ENCODE peak calls at places on chromosomes 12 and 14, in ten cellular contexts. One of them, this sample, is unnamed.
A peak's percentile ranks its signal among the peaks of the same experiment; 100 is the strongest.

GRCh38 chr14:56874375-56874774 is 64.1 kb upstream of the OTX2 start:
- DNase-seq in cardiac muscle cell: peak; percentile 48
- DNase-seq in sciatic nerve: no peak
- DNase-seq in NCI-H1436: no peak
- DNase-seq in nucleus accumbens: no peak
- DNase-seq in stimulated activated CD4-positive, alpha-beta T cell treated with anti-CD3 and anti-CD28 coated beads, Interleukin-1b, Interleukin-23, amount 100 ng/mL, for 1 hour: no peak
- DNase-seq in left cardiac atrium: no peak
- DNase-seq in fibroblast of pulmonary artery: no peak
- DNase-seq in mucosa of descending colon: no peak
- DNase-seq in DMS 273 treated with DMSO at 0.1 percent for 48 hours: no peak
- DNase-seq in this sample: no peak

GRCh38 chr12:51926718-51927117 is 19.4 kb downstream of the ACVRL1 start:
- DNase-seq in sciatic nerve: peak; percentile 30
- DNase-seq in fibroblast of pulmonary artery: peak; percentile 71
- DNase-seq in mucosa of descending colon: no peak
- DNase-seq in NCI-H1436: no peak
- DNase-seq in left cardiac atrium: no peak
- DNase-seq in stimulated activated CD4-positive, alpha-beta T cell treated with anti-CD3 and anti-CD28 coated beads, Interleukin-1b, Interleukin-23, amount 100 ng/mL, for 1 hour: no peak
- DNase-seq in DMS 273 treated with DMSO at 0.1 percent for 48 hours: no peak
- DNase-seq in nucleus accumbens: no peak
- DNase-seq in cardiac muscle cell: peak; percentile 36
- DNase-seq in this sample: peak; percentile 28

GRCh38 chr14:23008836-23009235 is 1.1 kb downstream of the C14orf93 start:
- DNase-seq in mucosa of descending colon: no peak
- DNase-seq in NCI-H1436: no peak
- DNase-seq in sciatic nerve: no peak
- DNase-seq in nucleus accumbens: no peak
- DNase-seq in fibroblast of pulmonary artery: no peak
- DNase-seq in left cardiac atrium: no peak
- DNase-seq in DMS 273 treated with DMSO at 0.1 percent for 48 hours: no peak
- DNase-seq in stimulated activated CD4-positive, alpha-beta T cell treated with anti-CD3 and anti-CD28 coated beads, Interleukin-1b, Interleukin-23, amount 100 ng/mL, for 1 hour: no peak
- DNase-seq in cardiac muscle cell: no peak
- DNase-seq in this sample: no peak

GRCh38 chr12:65784616-65785015 is 39.7 kb upstream of the HMGA2 start:
- DNase-seq in mucosa of descending colon: no peak
- DNase-seq in DMS 273 treated with DMSO at 0.1 percent for 48 hours: no peak
- DNase-seq in left cardiac atrium: no peak
- DNase-seq in sciatic nerve: no peak
- DNase-seq in cardiac muscle cell: no peak
- DNase-seq in fibroblast of pulmonary artery: no peak
- DNase-seq in nucleus accumbens: no peak
- DNase-seq in NCI-H1436: no peak
- DNase-seq in stimulated activated CD4-positive, alpha-beta T cell treated with anti-CD3 and anti-CD28 coated beads, Interleukin-1b, Interleukin-23, amount 100 ng/mL, for 1 hour: no peak
- DNase-seq in this sample: no peak

GRCh38 chr12:131716282-131716681 is 5.4 kb downstream of the SFSWAP start:
- DNase-seq in cardiac muscle cell: no peak
- DNase-seq in fibroblast of pulmonary artery: no peak
- DNase-seq in NCI-H1436: no peak
- DNase-seq in sciatic nerve: no peak
- DNase-seq in stimulated activated CD4-positive, alpha-beta T cell treated with anti-CD3 and anti-CD28 coated beads, Interleukin-1b, Interleukin-23, amount 100 ng/mL, for 1 hour: no peak
- DNase-seq in mucosa of descending colon: no peak
- DNase-seq in left cardiac atrium: no peak
- DNase-seq in nucleus accumbens: no peak
- DNase-seq in DMS 273 treated with DMSO at 0.1 percent for 48 hours: no peak
- DNase-seq in this sample: no peak

GRCh38 chr12:113482334-113482733 is 10.7 kb upstream of the LHX5 start:
- DNase-seq in sciatic nerve: no peak
- DNase-seq in left cardiac atrium: no peak
- DNase-seq in DMS 273 treated with DMSO at 0.1 percent for 48 hours: no peak
- DNase-seq in mucosa of descending colon: no peak
- DNase-seq in NCI-H1436: no peak
- DNase-seq in stimulated activated CD4-positive, alpha-beta T cell treated with anti-CD3 and anti-CD28 coated beads, Interleukin-1b, Interleukin-23, amount 100 ng/mL, for 1 hour: no peak
- DNase-seq in cardiac muscle cell: no peak
- DNase-seq in fibroblast of pulmonary artery: no peak
- DNase-seq in nucleus accumbens: no peak
- DNase-seq in this sample: no peak

GRCh38 chr14:95998656-95999055 is 40.5 kb upstream of the C14orf132 start:
- DNase-seq in stimulated activated CD4-positive, alpha-beta T cell treated with anti-CD3 and anti-CD28 coated beads, Interleukin-1b, Interleukin-23, amount 100 ng/mL, for 1 hour: no peak
- DNase-seq in NCI-H1436: no peak
- DNase-seq in left cardiac atrium: no peak
- DNase-seq in nucleus accumbens: no peak
- DNase-seq in cardiac muscle cell: peak; percentile 14
- DNase-seq in fibroblast of pulmonary artery: peak; percentile 57
- DNase-seq in DMS 273 treated with DMSO at 0.1 percent for 48 hours: peak; percentile 5
- DNase-seq in mucosa of descending colon: no peak
- DNase-seq in sciatic nerve: no peak
- DNase-seq in this sample: no peak

GRCh38 chr12:122106891-122107660 is 28.5 kb downstream of the MLXIP start:
- DNase-seq in sciatic nerve: no peak
- DNase-seq in NCI-H1436: no peak
- DNase-seq in DMS 273 treated with DMSO at 0.1 percent for 48 hours: no peak
- DNase-seq in left cardiac atrium: peak; percentile 60
- DNase-seq in nucleus accumbens: peak; percentile 11
- DNase-seq in mucosa of descending colon: peak; percentile 87
- DNase-seq in cardiac muscle cell: peak; percentile 82
- DNase-seq in fibroblast of pulmonary artery: no peak
- DNase-seq in stimulated activated CD4-positive, alpha-beta T cell treated with anti-CD3 and anti-CD28 coated beads, Interleukin-1b, Interleukin-23, amount 100 ng/mL, for 1 hour: no peak
- DNase-seq in this sample: no peak

GRCh38 chr14:75268638-75269550 is 9.7 kb upstream of the FOS start:
- DNase-seq in cardiac muscle cell: no peak
- DNase-seq in DMS 273 treated with DMSO at 0.1 percent for 48 hours: no peak
- DNase-seq in NCI-H1436: no peak
- DNase-seq in mucosa of descending colon: no peak
- DNase-seq in stimulated activated CD4-positive, alpha-beta T cell treated with anti-CD3 and anti-CD28 coated beads, Interleukin-1b, Interleukin-23, amount 100 ng/mL, for 1 hour: no peak
- DNase-seq in left cardiac atrium: no peak
- DNase-seq in fibroblast of pulmonary artery: no peak
- DNase-seq in nucleus accumbens: no peak
- DNase-seq in sciatic nerve: peak; percentile 28
- DNase-seq in this sample: no peak

GRCh38 chr12:57929092-57929830 is 12.1 kb upstream of the ATP23 start:
- DNase-seq in fibroblast of pulmonary artery: peak; percentile 24
- DNase-seq in stimulated activated CD4-positive, alpha-beta T cell treated with anti-CD3 and anti-CD28 coated beads, Interleukin-1b, Interleukin-23, amount 100 ng/mL, for 1 hour: no peak
- DNase-seq in left cardiac atrium: no peak
- DNase-seq in nucleus accumbens: no peak
- DNase-seq in mucosa of descending colon: no peak
- DNase-seq in cardiac muscle cell: no peak
- DNase-seq in DMS 273 treated with DMSO at 0.1 percent for 48 hours: no peak
- DNase-seq in NCI-H1436: no peak
- DNase-seq in sciatic nerve: no peak
- DNase-seq in this sample: no peak

GRCh38 chr14:68792830-68793733 is at the start of gene ZFP36L1:
- DNase-seq in stimulated activated CD4-positive, alpha-beta T cell treated with anti-CD3 and anti-CD28 coated beads, Interleukin-1b, Interleukin-23, amount 100 ng/mL, for 1 hour: peak; percentile 91
- DNase-seq in mucosa of descending colon: peak; percentile 96
- DNase-seq in left cardiac atrium: peak; percentile 96
- DNase-seq in NCI-H1436: no peak
- DNase-seq in DMS 273 treated with DMSO at 0.1 percent for 48 hours: peak; percentile 80
- DNase-seq in cardiac muscle cell: peak; percentile 92
- DNase-seq in fibroblast of pulmonary artery: peak; percentile 99
- DNase-seq in sciatic nerve: peak; percentile 97
- DNase-seq in nucleus accumbens: peak; percentile 72
- DNase-seq in this sample: peak; percentile 75

GRCh38 chr12:25716842-25717241 is 163.8 kb upstream of the LMNTD1 start:
- DNase-seq in left cardiac atrium: no peak
- DNase-seq in DMS 273 treated with DMSO at 0.1 percent for 48 hours: no peak
- DNase-seq in fibroblast of pulmonary artery: no peak
- DNase-seq in sciatic nerve: no peak
- DNase-seq in stimulated activated CD4-positive, alpha-beta T cell treated with anti-CD3 and anti-CD28 coated beads, Interleukin-1b, Interleukin-23, amount 100 ng/mL, for 1 hour: no peak
- DNase-seq in cardiac muscle cell: no peak
- DNase-seq in NCI-H1436: no peak
- DNase-seq in nucleus accumbens: no peak
- DNase-seq in mucosa of descending colon: no peak
- DNase-seq in this sample: no peak

GRCh38 chr12:90945070-90945649 is 9.8 kb downstream of the CCER1 start:
- DNase-seq in left cardiac atrium: no peak
- DNase-seq in stimulated activated CD4-positive, alpha-beta T cell treated with anti-CD3 and anti-CD28 coated beads, Interleukin-1b, Interleukin-23, amount 100 ng/mL, for 1 hour: no peak
- DNase-seq in DMS 273 treated with DMSO at 0.1 percent for 48 hours: no peak
- DNase-seq in NCI-H1436: peak; percentile 6
- DNase-seq in mucosa of descending colon: no peak
- DNase-seq in sciatic nerve: no peak
- DNase-seq in cardiac muscle cell: peak; percentile 48
- DNase-seq in nucleus accumbens: no peak
- DNase-seq in fibroblast of pulmonary artery: peak; percentile 59
- DNase-seq in this sample: no peak

GRCh38 chr12:121628037-121628436 is 1.7 kb downstream of the ORAI1 start:
- DNase-seq in nucleus accumbens: no peak
- DNase-seq in stimulated activated CD4-positive, alpha-beta T cell treated with anti-CD3 and anti-CD28 coated beads, Interleukin-1b, Interleukin-23, amount 100 ng/mL, for 1 hour: no peak
- DNase-seq in DMS 273 treated with DMSO at 0.1 percent for 48 hours: no peak
- DNase-seq in fibroblast of pulmonary artery: no peak
- DNase-seq in mucosa of descending colon: no peak
- DNase-seq in cardiac muscle cell: no peak
- DNase-seq in left cardiac atrium: no peak
- DNase-seq in NCI-H1436: no peak
- DNase-seq in sciatic nerve: no peak
- DNase-seq in this sample: no peak

GRCh38 chr14:91947196-91948184 is at the start of gene FBLN5:
- DNase-seq in left cardiac atrium: peak; percentile 73
- DNase-seq in fibroblast of pulmonary artery: peak; percentile 76
- DNase-seq in mucosa of descending colon: peak; percentile 58
- DNase-seq in stimulated activated CD4-positive, alpha-beta T cell treated with anti-CD3 and anti-CD28 coated beads, Interleukin-1b, Interleukin-23, amount 100 ng/mL, for 1 hour: no peak
- DNase-seq in NCI-H1436: no peak
- DNase-seq in cardiac muscle cell: peak; percentile 75
- DNase-seq in sciatic nerve: peak; percentile 81
- DNase-seq in DMS 273 treated with DMSO at 0.1 percent for 48 hours: no peak
- DNase-seq in nucleus accumbens: peak; percentile 42
- DNase-seq in this sample: peak; percentile 9

GRCh38 chr12:63917864-63918742 is 73.6 kb downstream of the SRGAP1 start:
- DNase-seq in left cardiac atrium: no peak
- DNase-seq in NCI-H1436: no peak
- DNase-seq in cardiac muscle cell: no peak
- DNase-seq in stimulated activated CD4-positive, alpha-beta T cell treated with anti-CD3 and anti-CD28 coated beads, Interleukin-1b, Interleukin-23, amount 100 ng/mL, for 1 hour: no peak
- DNase-seq in sciatic nerve: no peak
- DNase-seq in nucleus accumbens: no peak
- DNase-seq in fibroblast of pulmonary artery: peak; percentile 99
- DNase-seq in mucosa of descending colon: no peak
- DNase-seq in DMS 273 treated with DMSO at 0.1 percent for 48 hours: no peak
- DNase-seq in this sample: no peak

GRCh38 chr14:76937181-76938091 is 91.1 kb downstream of the IRF2BPL start:
- DNase-seq in nucleus accumbens: peak; percentile 61
- DNase-seq in cardiac muscle cell: peak; percentile 88
- DNase-seq in fibroblast of pulmonary artery: peak; percentile 82
- DNase-seq in mucosa of descending colon: peak; percentile 56
- DNase-seq in DMS 273 treated with DMSO at 0.1 percent for 48 hours: peak; percentile 86
- DNase-seq in sciatic nerve: no peak
- DNase-seq in NCI-H1436: peak; percentile 57
- DNase-seq in stimulated activated CD4-positive, alpha-beta T cell treated with anti-CD3 and anti-CD28 coated beads, Interleukin-1b, Interleukin-23, amount 100 ng/mL, for 1 hour: no peak
- DNase-seq in left cardiac atrium: peak; percentile 76
- DNase-seq in this sample: no peak

GRCh38 chr14:105301103-105301914 is 508 bp upstream of the BRF1 start:
- DNase-seq in mucosa of descending colon: peak; percentile 99
- DNase-seq in stimulated activated CD4-positive, alpha-beta T cell treated with anti-CD3 and anti-CD28 coated beads, Interleukin-1b, Interleukin-23, amount 100 ng/mL, for 1 hour: peak; percentile 97
- DNase-seq in DMS 273 treated with DMSO at 0.1 percent for 48 hours: peak; percentile 84
- DNase-seq in nucleus accumbens: peak; percentile 98
- DNase-seq in left cardiac atrium: peak; percentile 99
- DNase-seq in fibroblast of pulmonary artery: peak; percentile 95
- DNase-seq in sciatic nerve: peak; percentile 100
- DNase-seq in NCI-H1436: peak; percentile 95
- DNase-seq in cardiac muscle cell: peak; percentile 99
- DNase-seq in this sample: peak; percentile 98